ENCODE peak calls at places on chromosomes 2 and 18, in five cellular contexts. Q is HepG2, G is GM12878, I is endothelial cell of umbilical vein, W is K562. M is an unnamed sample.

GRCh38 chr18:28176933-28177827 is at the start of gene CDH2:
- DNase-seq in Q (peak), G (no peak), I (peak), W (no peak), M (peak)

GRCh38 chr2:224573724-224574123 is 11.4 kb downstream of the CUL3 start:
- DNase-seq in Q (no peak), G (no peak), I (no peak), W (no peak), M (no peak)

GRCh38 chr2:236974206-236974605 is 111.5 kb upstream of the COPS8 start:
- DNase-seq in Q (no peak), G (no peak), I (no peak), W (no peak), M (no peak)

GRCh38 chr2:83900859-83901258 is 558.2 kb downstream of the SUCLG1 start:
- DNase-seq in Q (no peak), G (no peak), I (no peak), W (no peak), M (peak)

GRCh38 chr2:263774-264492 is at the start of gene SH3YL1:
- DNase-seq in Q (no peak), G (no peak), I (peak), W (no peak), M (no peak)

GRCh38 chr2:36371963-36372391 is 16.4 kb downstream of the CRIM1 start:
- DNase-seq in Q (peak), G (no peak), I (peak), W (no peak), M (no peak)

GRCh38 chr18:74288730-74289129 is 3.0 kb downstream of the CYB5A start:
- DNase-seq in Q (peak), G (no peak), I (no peak), W (no peak), M (no peak)

GRCh38 chr2:70371753-70372152 is 69.9 kb upstream of the FAM136A start:
- DNase-seq in Q (no peak), G (no peak), I (peak), W (no peak), M (no peak)

GRCh38 chr2:42238644-42239288 is 69.6 kb downstream of the EML4 start:
- DNase-seq in Q (peak), G (no peak), I (peak), W (no peak), M (peak)

GRCh38 chr2:176445831-176446433 is 176.7 kb downstream of the MTX2 start:
- DNase-seq in Q (peak), G (no peak), I (peak), W (no peak), M (peak)

GRCh38 chr2:177271981-177272666 is 7.6 kb upstream of the NFE2L2 start:
- DNase-seq in Q (no peak), G (no peak), I (no peak), W (no peak), M (no peak)

GRCh38 chr2:65602851-65603250 is 170.5 kb upstream of the SPRED2 start:
- DNase-seq in Q (no peak), G (no peak), I (no peak), W (no peak), M (no peak)

GRCh38 chr2:120820885-120821279 is 85.2 kb downstream of the GLI2 start:
- DNase-seq in Q (no peak), G (no peak), I (no peak), W (no peak), M (no peak)

GRCh38 chr2:153230977-153231376 is 247.6 kb downstream of the RPRM start:
- DNase-seq in Q (no peak), G (no peak), I (no peak), W (no peak), M (no peak)

GRCh38 chr2:20052872-20053281 is 1.4 kb upstream of the LAPTM4A start:
- DNase-seq in Q (no peak), G (no peak), I (peak), W (peak), M (peak)

GRCh38 chr2:19861771-19862170 is 40.0 kb downstream of the TTC32 start:
- DNase-seq in Q (no peak), G (no peak), I (no peak), W (no peak), M (no peak)

GRCh38 chr2:216583157-216583556 is 50.1 kb upstream of the IGFBP2 start:
- DNase-seq in Q (no peak), G (no peak), I (no peak), W (no peak), M (no peak)

GRCh38 chr2:53568463-53568862 is 199.1 kb upstream of the CHAC2 start:
- DNase-seq in Q (no peak), G (no peak), I (no peak), W (no peak), M (peak)

GRCh38 chr2:37802899-37803379 is 122.1 kb upstream of the RMDN2 start:
- DNase-seq in Q (no peak), G (no peak), I (peak), W (no peak), M (peak)

GRCh38 chr18:8424917-8425725 is 184.1 kb upstream of the RAB12 start:
- DNase-seq in Q (peak), G (no peak), I (no peak), W (no peak), M (no peak)

GRCh38 chr18:6145645-6146308 is 250.5 kb upstream of the TMEM200C start:
- DNase-seq in Q (no peak), G (no peak), I (no peak), W (no peak), M (no peak)

GRCh38 chr18:28044036-28044435 is 132.9 kb downstream of the CDH2 start:
- DNase-seq in Q (no peak), G (no peak), I (no peak), W (no peak), M (no peak)

GRCh38 chr2:83665894-83666293 is 793.2 kb downstream of the SUCLG1 start:
- DNase-seq in Q (peak), G (no peak), I (peak), W (no peak), M (peak)

GRCh38 chr18:427005-427404 is 73.5 kb downstream of the COLEC12 start:
- DNase-seq in Q (no peak), G (no peak), I (no peak), W (no peak), M (peak)

GRCh38 chr2:232487385-232488096 is at the start of gene ECEL1:
- DNase-seq in Q (no peak), G (no peak), I (no peak), W (no peak), M (no peak)

GRCh38 chr18:24917767-24918166 is 434.2 kb downstream of the ZNF521 start:
- DNase-seq in Q (no peak), G (no peak), I (no peak), W (no peak), M (no peak)

GRCh38 chr2:97657986-97658690 is 5.7 kb downstream of the ACTR1B start:
- DNase-seq in Q (no peak), G (no peak), I (no peak), W (no peak), M (no peak)

DNA sequence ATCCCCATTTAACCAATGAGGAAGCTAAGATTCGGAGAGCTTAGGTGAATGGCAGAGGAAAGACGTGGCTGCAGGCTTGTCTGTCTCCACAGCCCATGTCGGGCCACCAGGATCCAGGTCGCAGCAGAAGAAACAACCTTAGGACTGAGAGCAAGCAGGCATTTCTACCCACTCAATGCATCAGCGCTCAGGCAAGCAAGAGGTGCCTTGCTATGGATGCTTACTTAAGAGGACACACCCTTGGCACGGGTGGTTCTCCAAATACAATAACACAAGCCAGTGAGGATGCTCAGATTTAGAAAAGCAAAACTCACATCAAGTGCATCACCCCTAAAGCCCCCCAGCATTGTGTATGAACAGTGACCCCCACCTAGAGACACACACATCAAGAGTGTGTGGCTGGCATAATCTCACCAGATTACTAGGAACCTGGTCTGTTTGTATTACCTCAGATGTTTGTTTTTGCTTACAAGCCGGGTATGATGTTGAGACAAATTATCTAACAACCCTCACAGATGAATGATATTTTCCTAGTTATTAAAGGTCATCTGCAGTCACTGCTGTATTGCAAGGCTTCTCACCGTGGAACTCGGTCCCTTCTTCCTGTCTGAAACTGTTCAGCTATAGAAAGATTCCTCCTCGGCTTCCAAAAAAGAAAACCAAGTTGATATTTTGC is 34.2 kb upstream of the NPAS2 start:
- DNase-seq in Q (no peak), G (no peak), I (no peak), W (no peak), M (peak)
- TF ChIP-seq MYC in Q (no peak), G (no peak), I (no peak), W (no peak), M (no peak)

GRCh38 chr2:234427081-234428058 is 69.5 kb downstream of the ARL4C start:
- DNase-seq in Q (no peak), G (no peak), I (peak), W (no peak), M (no peak)
- TF ChIP-seq MYC in Q (no peak), G (no peak), I (no peak), W (no peak), M (no peak)

GRCh38 chr2:2896011-2896410 is 481.6 kb downstream of the EIPR1 start:
- DNase-seq in Q (no peak), G (no peak), I (no peak), W (no peak), M (no peak)
- TF ChIP-seq MYC in Q (no peak), G (no peak), I (no peak), W (no peak), M (no peak)

GRCh38 chr2:107525420-107525819 is 301.3 kb upstream of the RGPD4 start:
- DNase-seq in Q (no peak), G (no peak), I (no peak), W (no peak), M (no peak)
- TF ChIP-seq MYC in Q (no peak), G (no peak), I (no peak), W (no peak), M (no peak)